ENCODE peak calls at places on chromosomes 16 and 17, in nine cellular contexts. G, F, W, D, Q, T, C, A and N are unnamed samples.

GRCh38 chr16:56742030-56742984 is 12.4 kb downstream of the NUP93 start:
- DNase-seq in G (no peak), F (no peak), W (no peak), D (no peak), Q (peak; percentile 44), T (peak; percentile 50), C (no peak), A (no peak), N (no peak)

GRCh38 chr16:17307501-17307900 is 163.3 kb downstream of the XYLT1 start:
- DNase-seq in G (no peak), F (no peak), W (no peak), D (no peak), Q (no peak), T (no peak), C (no peak), A (no peak), N (no peak)

GRCh38 chr17:50213026-50214015 is 11.9 kb upstream of the COL1A1 start:
- DNase-seq in G (no peak), F (peak; percentile 4), W (no peak), D (peak; percentile 61), Q (peak; percentile 37), T (no peak), C (peak; percentile 47), A (no peak), N (no peak)

GRCh38 chr17:31067699-31068184 is 27.0 kb upstream of the NF1 start:
- DNase-seq in G (no peak), F (no peak), W (no peak), D (no peak), Q (peak; percentile 68), T (peak; percentile 53), C (no peak), A (no peak), N (no peak)

GRCh38 chr17:59837362-59838195 is 55.2 kb downstream of the TUBD1 start:
- DNase-seq in G (peak; percentile 44), F (peak; percentile 28), W (peak; percentile 86), D (peak; percentile 97), Q (peak; percentile 100), T (peak; percentile 95), C (peak; percentile 72), A (peak; percentile 92), N (no peak)

GRCh38 chr16:69615528-69615927 is 49.8 kb downstream of the NFAT5 start:
- DNase-seq in G (no peak), F (no peak), W (no peak), D (no peak), Q (no peak), T (no peak), C (no peak), A (no peak), N (no peak)

GRCh38 chr17:80122026-80122575 is 20.7 kb downstream of the GAA start:
- DNase-seq in G (no peak), F (no peak), W (no peak), D (no peak), Q (no peak), T (no peak), C (no peak), A (no peak), N (no peak)

GRCh38 chr16:70493863-70494770 is 29.2 kb downstream of the COG4 start:
- DNase-seq in G (no peak), F (no peak), W (no peak), D (no peak), Q (no peak), T (no peak), C (no peak), A (no peak), N (no peak)

GRCh38 chr17:72761893-72762622 is 330.4 kb downstream of the SLC39A11 start:
- DNase-seq in G (no peak), F (no peak), W (no peak), D (no peak), Q (no peak), T (no peak), C (no peak), A (no peak), N (no peak)

GRCh38 chr17:13647551-13647950 is 45.8 kb upstream of the HS3ST3A1 start:
- DNase-seq in G (no peak), F (no peak), W (no peak), D (no peak), Q (no peak), T (no peak), C (no peak), A (no peak), N (no peak)
- TF ChIP-seq CTCF in G (no peak), F (no peak), W (no peak), D (no peak), Q (no peak), T (no peak), C (no peak), A (peak; percentile 23), N (no peak)

GRCh38 chr16:71500964-71501363 is 11.8 kb upstream of the ZNF19 start:
- DNase-seq in G (no peak), F (no peak), W (no peak), D (no peak), Q (no peak), T (no peak), C (no peak), A (no peak), N (no peak)

GRCh38 chr16:71504901-71505300 is 15.8 kb upstream of the ZNF19 start:
- DNase-seq in G (no peak), F (no peak), W (no peak), D (no peak), Q (no peak), T (no peak), C (no peak), A (no peak), N (no peak)

GRCh38 chr16:71498031-71498430 is 8.9 kb upstream of the ZNF19 start:
- DNase-seq in G (no peak), F (no peak), W (no peak), D (no peak), Q (no peak), T (no peak), C (no peak), A (no peak), N (no peak)

GRCh38 chr16:71501562-71501961 is 12.4 kb upstream of the ZNF19 start:
- DNase-seq in G (no peak), F (no peak), W (peak; percentile 29), D (peak; percentile 37), Q (no peak), T (peak; percentile 7), C (no peak), A (no peak), N (no peak)

GRCh38 chr16:71499775-71500364 is 10.7 kb upstream of the ZNF19 start:
- DNase-seq in G (no peak), F (peak; percentile 21), W (peak; percentile 58), D (peak; percentile 80), Q (peak; percentile 67), T (peak; percentile 70), C (peak; percentile 51), A (peak; percentile 36), N (no peak)
- TF ChIP-seq CTCF in G (peak; percentile 23), F (peak; percentile 74), W (peak; percentile 55), D (peak; percentile 72), Q (peak; percentile 84), T (peak; percentile 76), C (peak; percentile 77), A (peak; percentile 68), N (peak; percentile 66)

DNA sequence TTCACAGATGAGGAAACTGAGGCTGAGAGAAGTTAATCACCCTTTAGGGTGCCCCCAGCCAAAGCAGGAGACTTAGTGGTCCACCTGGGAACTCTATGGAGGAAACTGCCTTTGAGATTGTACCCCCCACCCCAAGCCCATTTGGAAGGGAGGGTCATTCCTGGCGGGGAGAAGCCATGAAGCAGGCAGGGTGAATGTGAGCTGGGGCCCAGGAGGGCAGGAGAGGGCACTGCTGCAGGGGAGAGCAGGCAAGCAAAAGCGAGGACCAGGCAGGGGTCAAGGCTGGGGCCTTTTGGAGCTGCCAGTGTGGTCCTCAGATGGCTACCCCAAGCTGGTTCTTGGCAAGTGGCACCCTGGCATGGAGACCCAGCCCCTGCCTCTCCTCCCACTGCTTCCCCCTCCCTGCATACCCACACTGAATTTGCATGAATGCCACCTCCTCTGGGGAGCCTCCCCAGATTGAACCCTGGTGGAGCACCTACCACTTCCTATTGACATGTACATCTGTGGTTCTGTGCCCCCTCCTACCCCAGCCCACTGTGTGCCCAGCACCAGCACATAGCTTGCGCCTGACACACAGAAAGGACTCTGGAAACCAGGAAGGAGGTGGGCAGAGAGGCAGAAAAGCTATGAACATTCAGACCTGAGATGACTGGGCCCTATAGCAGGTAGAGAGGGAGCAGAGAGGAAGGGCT is 977 bp upstream of the TMC6 start:
- DNase-seq in G (no peak), F (no peak), W (no peak), D (no peak), Q (no peak), T (no peak), C (no peak), A (no peak), N (no peak)
- TF ChIP-seq CTCF in G (no peak), F (no peak), W (no peak), D (no peak), Q (no peak), T (no peak), C (no peak), A (no peak), N (no peak)

GRCh38 chr16:85759631-85760419 is 8.9 kb upstream of the C16orf74 start:
- DNase-seq in G (no peak), F (no peak), W (peak; percentile 43), D (peak; percentile 69), Q (peak; percentile 41), T (peak; percentile 66), C (peak; percentile 51), A (no peak), N (peak; percentile 78)
- TF ChIP-seq CTCF in G (no peak), F (peak; percentile 50), W (no peak), D (peak; percentile 89), Q (peak; percentile 49), T (peak; percentile 81), C (peak; percentile 65), A (peak; percentile 54), N (peak; percentile 55)

DNA sequence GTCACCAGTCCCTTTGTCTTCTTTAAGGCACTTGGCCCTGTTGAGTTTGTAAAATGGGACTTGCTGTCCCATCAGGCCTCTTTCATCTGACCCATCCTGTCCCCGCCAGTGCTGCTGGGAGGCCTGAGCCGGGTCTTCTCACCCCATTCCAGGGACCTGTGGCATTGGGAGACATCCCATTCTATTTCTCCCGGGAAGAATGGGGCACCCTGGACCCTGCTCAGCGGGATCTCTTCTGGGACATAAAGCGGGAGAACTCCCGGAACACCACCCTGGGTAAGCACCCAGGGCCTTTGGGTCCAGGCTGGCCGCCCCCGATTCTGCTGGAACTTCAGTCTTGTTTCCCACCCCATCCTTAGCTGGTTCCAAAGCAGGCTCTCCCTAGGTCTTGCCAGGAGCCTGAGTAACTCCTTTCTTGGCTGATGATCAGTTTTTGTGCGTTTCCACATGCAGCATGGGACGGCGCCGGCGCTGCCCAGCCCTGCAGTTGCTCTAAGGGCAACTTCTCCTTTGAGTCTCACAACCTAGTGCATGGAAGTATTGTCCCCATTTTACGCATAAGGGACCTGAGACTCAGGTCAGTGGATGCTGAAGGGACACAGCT is 4.1 kb downstream of the ZNF213 start:
- DNase-seq in G (peak; percentile 56), F (no peak), W (no peak), D (no peak), Q (no peak), T (no peak), C (no peak), A (no peak), N (no peak)
- TF ChIP-seq CTCF in G (no peak), F (no peak), W (no peak), D (no peak), Q (no peak), T (no peak), C (no peak), A (no peak), N (no peak)

DNA sequence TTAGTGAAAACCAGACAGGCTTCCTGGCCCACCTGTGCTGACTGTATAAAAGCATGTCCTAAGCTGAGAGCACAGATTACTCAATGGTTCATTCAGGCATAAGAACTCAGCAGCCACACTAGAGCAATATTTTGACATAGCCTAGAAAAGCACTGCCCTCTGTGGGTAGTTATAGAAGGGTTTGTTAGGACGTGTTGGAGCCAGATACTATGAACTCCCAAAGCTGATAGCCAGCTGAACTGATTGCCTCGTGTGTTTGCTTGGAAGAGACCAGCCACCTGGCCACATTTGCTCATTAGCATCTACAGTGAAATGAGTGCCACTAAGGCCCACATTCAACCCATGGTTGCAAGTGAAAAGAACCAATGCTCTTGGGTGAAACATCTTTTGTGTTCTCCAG is 30.8 kb upstream of the ABCA5 start:
- DNase-seq in G (peak; percentile 37), F (no peak), W (no peak), D (peak; percentile 17), Q (peak; percentile 21), T (peak; percentile 13), C (no peak), A (no peak), N (no peak)
- TF ChIP-seq CTCF in G (peak; percentile 23), F (no peak), W (no peak), D (no peak), Q (no peak), T (no peak), C (no peak), A (no peak), N (peak; percentile 30)